ENCODE peak calls at places on chromosome 11, in five cellular contexts. Q, V, L, I and D are unnamed samples.

GRCh38 chr11:69292221-69292648 is 1.7 kb upstream of the MYEOV start:
- DNase-seq in Q (peak), V (peak), L (no peak), I (no peak), D (no peak)

GRCh38 chr11:19173964-19174638 is 27.7 kb downstream of the CSRP3 start:
- DNase-seq in Q (no peak), V (no peak), L (no peak), I (no peak), D (no peak)

GRCh38 chr11:23974046-23974445 is 522.8 kb upstream of the LUZP2 start:
- DNase-seq in Q (no peak), V (no peak), L (no peak), I (no peak), D (no peak)

GRCh38 chr11:130490682-130491449 is 42.4 kb downstream of the ADAMTS15 start:
- DNase-seq in Q (no peak), V (no peak), L (no peak), I (no peak), D (no peak)

GRCh38 chr11:122655527-122656072 is at the start of gene UBASH3B:
- DNase-seq in Q (peak), V (peak), L (peak), I (peak), D (peak)

GRCh38 chr11:82790723-82791487 is 57.2 kb upstream of the FAM181B start:
- DNase-seq in Q (no peak), V (peak), L (no peak), I (no peak), D (no peak)

GRCh38 chr11:73072935-73073481 is 69.1 kb downstream of the FCHSD2 start:
- DNase-seq in Q (peak), V (peak), L (no peak), I (no peak), D (peak)

GRCh38 chr11:67665537-67666302 is 8.7 kb downstream of the ALDH3B2 start:
- DNase-seq in Q (no peak), V (no peak), L (no peak), I (no peak), D (no peak)

GRCh38 chr11:26820739-26821138 is 98.9 kb upstream of the SLC5A12 start:
- DNase-seq in Q (peak), V (peak), L (peak), I (no peak), D (no peak)

GRCh38 chr11:31437742-31438435 is 68.2 kb downstream of the DNAJC24 start:
- DNase-seq in Q (peak), V (peak), L (peak), I (no peak), D (no peak)

GRCh38 chr11:115623021-115623451 is 118.8 kb upstream of the CADM1 start:
- DNase-seq in Q (peak), V (peak), L (peak), I (peak), D (no peak)

GRCh38 chr11:12717851-12718291 is 43.6 kb downstream of the TEAD1 start:
- DNase-seq in Q (no peak), V (no peak), L (no peak), I (no peak), D (peak)

GRCh38 chr11:41414771-41415440 is 44.5 kb downstream of the LRRC4C start:
- DNase-seq in Q (no peak), V (no peak), L (no peak), I (no peak), D (peak)

GRCh38 chr11:125214466-125215204 is 50.1 kb downstream of the PKNOX2 start:
- DNase-seq in Q (no peak), V (peak), L (no peak), I (peak), D (no peak)

GRCh38 chr11:102813484-102813883 is 15.5 kb upstream of the MMP1 start:
- DNase-seq in Q (no peak), V (no peak), L (no peak), I (no peak), D (no peak)

GRCh38 chr11:32113200-32113599 is 22.3 kb downstream of the RCN1 start:
- DNase-seq in Q (no peak), V (no peak), L (peak), I (no peak), D (no peak)

GRCh38 chr11:124873980-124874379 is 8.7 kb downstream of the ROBO3 start:
- DNase-seq in Q (no peak), V (no peak), L (no peak), I (no peak), D (no peak)

GRCh38 chr11:65604258-65604657 is 8.7 kb upstream of the KCNK7 start:
- DNase-seq in Q (no peak), V (no peak), L (no peak), I (no peak), D (no peak)

GRCh38 chr11:60454212-60454611 is 1.4 kb upstream of the MS4A1 start:
- DNase-seq in Q (no peak), V (no peak), L (no peak), I (no peak), D (peak)

GRCh38 chr11:119673389-119674336 is 55.3 kb downstream of the NECTIN1 start:
- DNase-seq in Q (no peak), V (no peak), L (no peak), I (no peak), D (peak)

GRCh38 chr11:128603752-128604472 is 16.6 kb upstream of the ETS1 start:
- DNase-seq in Q (peak), V (peak), L (no peak), I (no peak), D (no peak)

GRCh38 chr11:63917685-63918523 is 940 bp upstream of the RCOR2 start:
- DNase-seq in Q (peak), V (peak), L (peak), I (peak), D (no peak)

GRCh38 chr11:20367313-20367948 is 3.9 kb downstream of the HTATIP2 start:
- DNase-seq in Q (peak), V (peak), L (peak), I (no peak), D (no peak)

GRCh38 chr11:121106812-121107211 is 5.8 kb downstream of the TECTA start:
- DNase-seq in Q (no peak), V (no peak), L (no peak), I (no peak), D (no peak)

GRCh38 chr11:27208846-27209245 is 154.2 kb downstream of the CCDC34 start:
- DNase-seq in Q (no peak), V (no peak), L (no peak), I (no peak), D (no peak)

GRCh38 chr11:10651579-10652361 is 41.8 kb downstream of the IRAG1 start:
- DNase-seq in Q (no peak), V (no peak), L (no peak), I (no peak), D (no peak)

GRCh38 chr11:72613977-72614376 is 60.2 kb downstream of the PDE2A start:
- DNase-seq in Q (no peak), V (no peak), L (no peak), I (no peak), D (peak)

GRCh38 chr11:112784323-112785073 is 176.7 kb upstream of the NCAM1 start:
- DNase-seq in Q (peak), V (peak), L (no peak), I (peak), D (no peak)

GRCh38 chr11:76845069-76845468 is 15.6 kb upstream of the ACER3 start:
- DNase-seq in Q (no peak), V (no peak), L (no peak), I (no peak), D (no peak)

GRCh38 chr11:32225491-32226285 is 134.8 kb downstream of the RCN1 start:
- DNase-seq in Q (no peak), V (no peak), L (no peak), I (no peak), D (no peak)

GRCh38 chr11:76209956-76210885 is 3.9 kb upstream of the WNT11 start:
- DNase-seq in Q (peak), V (peak), L (peak), I (peak), D (peak)

GRCh38 chr11:116033931-116034553 is 529.8 kb upstream of the CADM1 start:
- DNase-seq in Q (no peak), V (no peak), L (no peak), I (no peak), D (no peak)

GRCh38 chr11:68297812-68298658 is 14.4 kb upstream of the LRP5 start:
- DNase-seq in Q (peak), V (peak), L (peak), I (peak), D (peak)

GRCh38 chr11:83303358-83303757 is 17.2 kb upstream of the CCDC90B start:
- DNase-seq in Q (no peak), V (no peak), L (no peak), I (no peak), D (no peak)

GRCh38 chr11:68017858-68018729 is 8.0 kb downstream of the ALDH3B1 start:
- DNase-seq in Q (no peak), V (no peak), L (no peak), I (no peak), D (no peak)

GRCh38 chr11:102121329-102121728 is 11.1 kb downstream of the YAP1 start:
- DNase-seq in Q (peak), V (peak), L (no peak), I (no peak), D (no peak)

GRCh38 chr11:210122-210802 is 2.8 kb downstream of the RIC8A start:
- DNase-seq in Q (peak), V (peak), L (peak), I (no peak), D (no peak)

GRCh38 chr11:111542606-111543275 is 2.2 kb downstream of the LAYN start:
- DNase-seq in Q (no peak), V (no peak), L (no peak), I (no peak), D (no peak)

GRCh38 chr11:62147545-62147944 is 23.7 kb downstream of the INCENP start:
- DNase-seq in Q (no peak), V (no peak), L (no peak), I (no peak), D (no peak)

GRCh38 chr11:116948375-116948774 is 111.0 kb upstream of the APOA1 start:
- DNase-seq in Q (no peak), V (peak), L (peak), I (no peak), D (no peak)

GRCh38 chr11:94787798-94788197 is 19.6 kb downstream of the AMOTL1 start:
- DNase-seq in Q (no peak), V (no peak), L (no peak), I (no peak), D (no peak)
- H3K4me3 ChIP-seq in Q (no peak), V (no peak), L (no peak), I (no peak), D (no peak)

GRCh38 chr11:134596404-134596803 is 184.4 kb upstream of the B3GAT1 start:
- DNase-seq in Q (no peak), V (no peak), L (no peak), I (no peak), D (no peak)

GRCh38 chr11:134597452-134597851 is 185.4 kb upstream of the B3GAT1 start:
- DNase-seq in Q (no peak), V (no peak), L (no peak), I (no peak), D (no peak)

GRCh38 chr11:134587345-134587744 is 175.3 kb upstream of the B3GAT1 start:
- DNase-seq in Q (no peak), V (no peak), L (no peak), I (no peak), D (no peak)

GRCh38 chr11:134589155-134589554 is 177.1 kb upstream of the B3GAT1 start:
- DNase-seq in Q (no peak), V (no peak), L (no peak), I (no peak), D (no peak)

DNA sequence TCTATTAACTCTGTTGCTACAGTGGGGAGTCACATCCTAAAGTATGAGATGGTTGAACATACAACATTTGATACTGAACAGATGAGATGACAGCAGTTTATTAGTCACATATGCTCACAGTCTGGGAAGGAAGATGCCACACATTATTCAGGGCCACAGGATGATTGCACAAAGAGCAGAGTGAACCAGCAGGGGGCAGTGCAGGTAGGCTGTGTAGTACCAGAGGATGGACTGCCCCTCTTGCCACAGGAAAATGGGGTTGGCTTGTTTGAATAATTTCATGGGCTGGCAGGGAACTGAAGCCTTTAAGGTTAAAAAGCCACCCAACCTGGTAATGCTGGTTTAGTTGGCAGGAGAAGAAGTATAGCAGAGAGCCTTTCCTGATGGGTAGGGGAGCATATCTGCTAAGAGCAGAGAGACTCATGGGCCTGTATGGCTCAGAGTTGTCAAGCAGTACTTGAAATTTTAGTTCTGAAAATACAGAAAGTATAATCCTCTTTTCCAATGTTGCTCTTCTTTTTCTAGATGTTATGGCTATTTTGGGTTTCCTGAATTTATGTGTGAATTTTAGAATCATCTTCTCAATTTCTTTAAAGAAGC is 180.4 kb upstream of the B3GAT1 start:
- DNase-seq in Q (no peak), V (peak), L (no peak), I (no peak), D (no peak)
- TF ChIP-seq CTCF in Q (no peak), V (peak), L (no peak), I (no peak), D (peak)

DNA sequence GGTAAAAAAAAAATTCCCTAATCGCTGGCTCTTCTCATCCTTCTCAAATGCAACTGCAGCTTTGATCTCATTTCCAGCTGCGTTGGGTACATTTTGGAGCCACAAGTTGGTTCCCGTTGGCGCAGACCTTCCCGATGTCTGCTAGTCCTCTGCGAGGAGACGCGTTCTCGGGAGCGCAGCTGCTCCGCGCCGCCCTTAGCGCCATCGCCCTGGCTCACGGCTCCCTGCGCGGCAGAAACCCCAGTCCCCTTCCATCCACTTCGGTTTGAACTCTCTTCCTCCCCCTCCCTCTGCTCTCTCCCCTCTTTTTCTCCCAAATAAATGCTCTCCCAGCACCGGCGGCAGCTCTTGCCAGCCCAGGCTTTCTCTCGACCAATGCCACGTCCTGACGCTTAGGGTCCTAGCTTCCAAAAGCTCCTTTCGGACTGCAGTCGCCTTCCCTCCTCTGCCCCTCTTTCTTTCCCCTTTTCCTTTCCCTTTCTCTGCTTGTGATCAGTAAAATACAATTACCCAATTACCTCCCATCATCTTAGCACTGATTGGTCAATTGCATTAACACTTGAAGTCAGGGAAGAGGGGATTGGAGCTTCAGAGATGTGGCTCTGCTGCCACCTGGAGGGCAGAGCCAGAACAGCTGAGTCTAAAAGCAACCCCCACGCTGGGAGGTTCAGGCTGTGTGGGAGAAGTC is 1165.7 kb downstream of the LRRC4C start:
- DNase-seq in Q (peak), V (peak), L (peak), I (peak), D (no peak)
- H3K4me3 ChIP-seq in Q (peak), V (peak), L (peak), I (peak), D (no peak)

GRCh38 chr11:96520939-96521338 is 131.1 kb downstream of the JRKL start:
- DNase-seq in Q (no peak), V (no peak), L (no peak), I (no peak), D (no peak)
- TF ChIP-seq CTCF in Q (no peak), V (no peak), L (no peak), I (no peak), D (no peak)

GRCh38 chr11:46216765-46217089 is 60.7 kb upstream of the CREB3L1 start:
- DNase-seq in Q (no peak), V (no peak), L (no peak), I (no peak), D (no peak)
- H3K4me3 ChIP-seq in Q (no peak), V (no peak), L (no peak), I (peak), D (no peak)

DNA sequence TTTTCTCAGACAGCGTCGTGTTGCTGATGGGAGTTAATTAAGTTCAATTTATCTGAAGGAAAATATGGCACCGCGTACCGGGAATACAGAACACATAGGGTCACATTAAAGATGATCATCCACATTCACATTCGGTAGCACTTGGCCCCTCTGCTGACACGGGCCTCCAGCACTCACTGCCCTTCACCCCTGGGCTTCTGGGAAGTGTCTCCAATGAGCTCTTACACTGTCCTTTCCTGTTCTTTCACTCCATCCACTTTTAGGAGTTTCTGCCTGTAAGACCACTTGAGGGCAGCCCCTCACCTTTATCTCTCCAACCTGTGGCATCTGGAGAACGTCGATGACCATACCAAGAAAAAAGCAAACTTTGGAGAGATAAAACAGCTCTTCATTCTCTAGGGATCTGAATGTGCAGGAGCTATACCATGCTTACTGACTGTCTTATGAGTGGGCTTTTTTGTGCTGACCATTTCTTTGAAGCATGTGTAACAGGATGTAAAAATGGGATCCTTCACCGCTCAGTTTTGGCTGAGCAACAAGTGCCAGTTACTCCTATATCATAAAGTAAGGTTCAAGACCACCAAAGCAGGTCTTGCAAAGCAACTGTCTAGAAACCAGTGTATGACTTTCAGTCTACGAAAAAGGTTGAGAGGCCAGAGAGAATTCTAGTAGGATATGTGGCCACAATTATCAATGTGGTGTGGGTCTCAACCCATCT is 1.1 kb upstream of the SERGEF start:
- DNase-seq in Q (no peak), V (no peak), L (no peak), I (no peak), D (no peak)
- TF ChIP-seq CTCF in Q (no peak), V (no peak), L (no peak), I (no peak), D (no peak)

GRCh38 chr11:1360835-1361357 is 28.8 kb upstream of the BRSK2 start:
- DNase-seq in Q (no peak), V (no peak), L (no peak), I (no peak), D (no peak)
- H3K4me3 ChIP-seq in Q (no peak), V (no peak), L (no peak), I (no peak), D (no peak)

GRCh38 chr11:79610678-79611077 is 169.8 kb upstream of the TENM4 start:
- DNase-seq in Q (no peak), V (no peak), L (no peak), I (no peak), D (no peak)
- TF ChIP-seq CTCF in Q (no peak), V (no peak), L (no peak), I (no peak), D (peak)

GRCh38 chr11:94638902-94639373 is 71.8 kb downstream of the PIWIL4 start:
- DNase-seq in Q (no peak), V (peak), L (peak), I (no peak), D (no peak)

GRCh38 chr11:94641167-94641761 is 74.1 kb downstream of the PIWIL4 start:
- DNase-seq in Q (peak), V (peak), L (no peak), I (peak), D (no peak)

GRCh38 chr11:94636388-94636787 is 69.2 kb downstream of the PIWIL4 start:
- DNase-seq in Q (no peak), V (no peak), L (no peak), I (no peak), D (no peak)

GRCh38 chr11:94638278-94638901 is 71.2 kb downstream of the PIWIL4 start:
- DNase-seq in Q (peak), V (no peak), L (no peak), I (no peak), D (no peak)

GRCh38 chr11:94639901-94640721 is 72.9 kb downstream of the PIWIL4 start:
- DNase-seq in Q (no peak), V (no peak), L (no peak), I (peak), D (no peak)
- H3K4me3 ChIP-seq in Q (no peak), V (no peak), L (no peak), I (peak), D (no peak)